ENCODE peak calls at places on chromosomes 13 and 19, in seven cellular contexts. One of them, this sample, is unnamed.
A peak's percentile ranks its signal among the peaks of the same experiment; 100 is the strongest.

GRCh38 chr19:39557791-39558622 is 18.0 kb upstream of the EID2 start:
- DNase-seq in NCI-H2227 treated with DMSO at 0.1 percent for 48 hours: no peak
- DNase-seq in naive B cell: no peak
- DNase-seq in tibial artery: no peak
- DNase-seq in stimulated activated CD4-positive, alpha-beta T cell treated with anti-CD3 and anti-CD28 coated beads, Interleukin-1b, Interleukin-23, amount 100 ng/mL, for 24 hours: no peak
- DNase-seq in EL: peak; percentile 28
- DNase-seq in AG04450: no peak
- DNase-seq in this sample: no peak

GRCh38 chr13:27960362-27961226 is 8.5 kb downstream of the CDX2 start:
- DNase-seq in NCI-H2227 treated with DMSO at 0.1 percent for 48 hours: no peak
- DNase-seq in naive B cell: no peak
- DNase-seq in tibial artery: no peak
- DNase-seq in stimulated activated CD4-positive, alpha-beta T cell treated with anti-CD3 and anti-CD28 coated beads, Interleukin-1b, Interleukin-23, amount 100 ng/mL, for 24 hours: no peak
- DNase-seq in EL: peak; percentile 27
- DNase-seq in AG04450: no peak
- DNase-seq in this sample: peak; percentile 94

GRCh38 chr13:38350114-38350617 is 515 bp downstream of the UFM1 start:
- DNase-seq in NCI-H2227 treated with DMSO at 0.1 percent for 48 hours: no peak
- DNase-seq in naive B cell: no peak
- DNase-seq in tibial artery: peak; percentile 71
- DNase-seq in stimulated activated CD4-positive, alpha-beta T cell treated with anti-CD3 and anti-CD28 coated beads, Interleukin-1b, Interleukin-23, amount 100 ng/mL, for 24 hours: peak; percentile 22
- DNase-seq in EL: peak; percentile 49
- DNase-seq in AG04450: no peak
- DNase-seq in this sample: peak; percentile 62

GRCh38 chr19:11232555-11232954 is 6.9 kb upstream of the ANGPTL8 start:
- DNase-seq in NCI-H2227 treated with DMSO at 0.1 percent for 48 hours: no peak
- DNase-seq in naive B cell: no peak
- DNase-seq in tibial artery: no peak
- DNase-seq in stimulated activated CD4-positive, alpha-beta T cell treated with anti-CD3 and anti-CD28 coated beads, Interleukin-1b, Interleukin-23, amount 100 ng/mL, for 24 hours: no peak
- DNase-seq in EL: no peak
- DNase-seq in AG04450: no peak
- DNase-seq in this sample: peak; percentile 67

GRCh38 chr19:57637379-57637778 is 4.4 kb downstream of the ZNF211 start:
- DNase-seq in NCI-H2227 treated with DMSO at 0.1 percent for 48 hours: no peak
- DNase-seq in naive B cell: no peak
- DNase-seq in tibial artery: no peak
- DNase-seq in stimulated activated CD4-positive, alpha-beta T cell treated with anti-CD3 and anti-CD28 coated beads, Interleukin-1b, Interleukin-23, amount 100 ng/mL, for 24 hours: no peak
- DNase-seq in EL: no peak
- DNase-seq in AG04450: no peak
- DNase-seq in this sample: no peak

GRCh38 chr13:73158851-73159250 is 100.0 kb downstream of the KLF5 start:
- DNase-seq in NCI-H2227 treated with DMSO at 0.1 percent for 48 hours: no peak
- DNase-seq in naive B cell: no peak
- DNase-seq in tibial artery: no peak
- DNase-seq in stimulated activated CD4-positive, alpha-beta T cell treated with anti-CD3 and anti-CD28 coated beads, Interleukin-1b, Interleukin-23, amount 100 ng/mL, for 24 hours: no peak
- DNase-seq in EL: peak; percentile 83
- DNase-seq in AG04450: peak; percentile 30
- DNase-seq in this sample: no peak

GRCh38 chr19:48897181-48897580 is 1.4 kb downstream of the TULP2 start:
- DNase-seq in NCI-H2227 treated with DMSO at 0.1 percent for 48 hours: no peak
- DNase-seq in naive B cell: no peak
- DNase-seq in tibial artery: no peak
- DNase-seq in stimulated activated CD4-positive, alpha-beta T cell treated with anti-CD3 and anti-CD28 coated beads, Interleukin-1b, Interleukin-23, amount 100 ng/mL, for 24 hours: no peak
- DNase-seq in EL: no peak
- DNase-seq in AG04450: no peak
- DNase-seq in this sample: no peak

GRCh38 chr19:40400521-40400920 is 10.5 kb upstream of the HIPK4 start:
- DNase-seq in NCI-H2227 treated with DMSO at 0.1 percent for 48 hours: no peak
- DNase-seq in naive B cell: no peak
- DNase-seq in tibial artery: no peak
- DNase-seq in stimulated activated CD4-positive, alpha-beta T cell treated with anti-CD3 and anti-CD28 coated beads, Interleukin-1b, Interleukin-23, amount 100 ng/mL, for 24 hours: no peak
- DNase-seq in EL: no peak
- DNase-seq in AG04450: no peak
- DNase-seq in this sample: peak; percentile 31

GRCh38 chr13:49567501-49567900 is 17.9 kb downstream of the RCBTB1 start:
- DNase-seq in NCI-H2227 treated with DMSO at 0.1 percent for 48 hours: no peak
- DNase-seq in naive B cell: no peak
- DNase-seq in tibial artery: no peak
- DNase-seq in stimulated activated CD4-positive, alpha-beta T cell treated with anti-CD3 and anti-CD28 coated beads, Interleukin-1b, Interleukin-23, amount 100 ng/mL, for 24 hours: no peak
- DNase-seq in EL: no peak
- DNase-seq in AG04450: no peak
- DNase-seq in this sample: no peak

GRCh38 chr13:51619614-51620013 is 35.4 kb downstream of the WDFY2 start:
- DNase-seq in NCI-H2227 treated with DMSO at 0.1 percent for 48 hours: no peak
- DNase-seq in naive B cell: no peak
- DNase-seq in tibial artery: no peak
- DNase-seq in stimulated activated CD4-positive, alpha-beta T cell treated with anti-CD3 and anti-CD28 coated beads, Interleukin-1b, Interleukin-23, amount 100 ng/mL, for 24 hours: no peak
- DNase-seq in EL: peak; percentile 66
- DNase-seq in AG04450: peak; percentile 34
- DNase-seq in this sample: no peak

GRCh38 chr13:20360835-20361412 is 128.8 kb upstream of the GJB6 start:
- DNase-seq in NCI-H2227 treated with DMSO at 0.1 percent for 48 hours: no peak
- DNase-seq in naive B cell: no peak
- DNase-seq in tibial artery: no peak
- DNase-seq in stimulated activated CD4-positive, alpha-beta T cell treated with anti-CD3 and anti-CD28 coated beads, Interleukin-1b, Interleukin-23, amount 100 ng/mL, for 24 hours: no peak
- DNase-seq in EL: peak; percentile 13
- DNase-seq in AG04450: no peak
- DNase-seq in this sample: no peak

GRCh38 chr13:112532837-112533745 is 54.9 kb downstream of the TUBGCP3 start:
- DNase-seq in NCI-H2227 treated with DMSO at 0.1 percent for 48 hours: no peak
- DNase-seq in naive B cell: no peak
- DNase-seq in tibial artery: no peak
- DNase-seq in stimulated activated CD4-positive, alpha-beta T cell treated with anti-CD3 and anti-CD28 coated beads, Interleukin-1b, Interleukin-23, amount 100 ng/mL, for 24 hours: no peak
- DNase-seq in EL: no peak
- DNase-seq in AG04450: no peak
- DNase-seq in this sample: no peak

GRCh38 chr13:44273216-44273615 is 100.4 kb upstream of the SERP2 start:
- DNase-seq in NCI-H2227 treated with DMSO at 0.1 percent for 48 hours: no peak
- DNase-seq in naive B cell: no peak
- DNase-seq in tibial artery: no peak
- DNase-seq in stimulated activated CD4-positive, alpha-beta T cell treated with anti-CD3 and anti-CD28 coated beads, Interleukin-1b, Interleukin-23, amount 100 ng/mL, for 24 hours: no peak
- DNase-seq in EL: no peak
- DNase-seq in AG04450: no peak
- DNase-seq in this sample: no peak

GRCh38 chr13:109436055-109436622 is 350.2 kb downstream of the IRS2 start:
- DNase-seq in NCI-H2227 treated with DMSO at 0.1 percent for 48 hours: no peak
- DNase-seq in naive B cell: no peak
- DNase-seq in tibial artery: no peak
- DNase-seq in stimulated activated CD4-positive, alpha-beta T cell treated with anti-CD3 and anti-CD28 coated beads, Interleukin-1b, Interleukin-23, amount 100 ng/mL, for 24 hours: no peak
- DNase-seq in EL: no peak
- DNase-seq in AG04450: no peak
- DNase-seq in this sample: no peak

GRCh38 chr13:114124921-114125320 is 7.5 kb downstream of the RASA3 start:
- DNase-seq in NCI-H2227 treated with DMSO at 0.1 percent for 48 hours: no peak
- DNase-seq in naive B cell: no peak
- DNase-seq in tibial artery: no peak
- DNase-seq in stimulated activated CD4-positive, alpha-beta T cell treated with anti-CD3 and anti-CD28 coated beads, Interleukin-1b, Interleukin-23, amount 100 ng/mL, for 24 hours: no peak
- DNase-seq in EL: peak; percentile 77
- DNase-seq in AG04450: peak; percentile 58
- DNase-seq in this sample: peak; percentile 94

GRCh38 chr13:80235131-80235530 is 105.8 kb downstream of the SPRY2 start:
- DNase-seq in NCI-H2227 treated with DMSO at 0.1 percent for 48 hours: no peak
- DNase-seq in naive B cell: no peak
- DNase-seq in tibial artery: no peak
- DNase-seq in stimulated activated CD4-positive, alpha-beta T cell treated with anti-CD3 and anti-CD28 coated beads, Interleukin-1b, Interleukin-23, amount 100 ng/mL, for 24 hours: no peak
- DNase-seq in EL: no peak
- DNase-seq in AG04450: no peak
- DNase-seq in this sample: no peak

GRCh38 chr13:109383683-109384082 is 402.7 kb downstream of the IRS2 start:
- DNase-seq in NCI-H2227 treated with DMSO at 0.1 percent for 48 hours: no peak
- DNase-seq in naive B cell: no peak
- DNase-seq in tibial artery: no peak
- DNase-seq in stimulated activated CD4-positive, alpha-beta T cell treated with anti-CD3 and anti-CD28 coated beads, Interleukin-1b, Interleukin-23, amount 100 ng/mL, for 24 hours: no peak
- DNase-seq in EL: peak; percentile 85
- DNase-seq in AG04450: peak; percentile 21
- DNase-seq in this sample: no peak

GRCh38 chr13:51729853-51730553 is 74.0 kb downstream of the DHRS12 start:
- DNase-seq in NCI-H2227 treated with DMSO at 0.1 percent for 48 hours: no peak
- DNase-seq in naive B cell: no peak
- DNase-seq in tibial artery: peak; percentile 76
- DNase-seq in stimulated activated CD4-positive, alpha-beta T cell treated with anti-CD3 and anti-CD28 coated beads, Interleukin-1b, Interleukin-23, amount 100 ng/mL, for 24 hours: no peak
- DNase-seq in EL: peak; percentile 90
- DNase-seq in AG04450: peak; percentile 44
- DNase-seq in this sample: no peak

GRCh38 chr13:101624210-101624922 is 171.9 kb downstream of the ITGBL1 start:
- DNase-seq in NCI-H2227 treated with DMSO at 0.1 percent for 48 hours: peak; percentile 57
- DNase-seq in naive B cell: peak; percentile 14
- DNase-seq in tibial artery: no peak
- DNase-seq in stimulated activated CD4-positive, alpha-beta T cell treated with anti-CD3 and anti-CD28 coated beads, Interleukin-1b, Interleukin-23, amount 100 ng/mL, for 24 hours: no peak
- DNase-seq in EL: no peak
- DNase-seq in AG04450: no peak
- DNase-seq in this sample: no peak

GRCh38 chr19:27962260-27962659 is 1250.7 kb downstream of the UQCRFS1 start:
- DNase-seq in NCI-H2227 treated with DMSO at 0.1 percent for 48 hours: no peak
- DNase-seq in naive B cell: no peak
- DNase-seq in tibial artery: no peak
- DNase-seq in stimulated activated CD4-positive, alpha-beta T cell treated with anti-CD3 and anti-CD28 coated beads, Interleukin-1b, Interleukin-23, amount 100 ng/mL, for 24 hours: no peak
- DNase-seq in EL: no peak
- DNase-seq in AG04450: no peak
- DNase-seq in this sample: no peak

GRCh38 chr13:33697936-33698335 is 120.0 kb upstream of the RFC3 start:
- DNase-seq in NCI-H2227 treated with DMSO at 0.1 percent for 48 hours: no peak
- DNase-seq in naive B cell: no peak
- DNase-seq in tibial artery: no peak
- DNase-seq in stimulated activated CD4-positive, alpha-beta T cell treated with anti-CD3 and anti-CD28 coated beads, Interleukin-1b, Interleukin-23, amount 100 ng/mL, for 24 hours: no peak
- DNase-seq in EL: peak; percentile 14
- DNase-seq in AG04450: no peak
- DNase-seq in this sample: no peak

GRCh38 chr19:14476663-14477401 is 1.7 kb upstream of the PTGER1 start:
- DNase-seq in NCI-H2227 treated with DMSO at 0.1 percent for 48 hours: no peak
- DNase-seq in naive B cell: no peak
- DNase-seq in tibial artery: peak; percentile 73
- DNase-seq in stimulated activated CD4-positive, alpha-beta T cell treated with anti-CD3 and anti-CD28 coated beads, Interleukin-1b, Interleukin-23, amount 100 ng/mL, for 24 hours: no peak
- DNase-seq in EL: peak; percentile 57
- DNase-seq in AG04450: peak; percentile 41
- DNase-seq in this sample: peak; percentile 99

GRCh38 chr19:42143341-42144234 is 11.3 kb upstream of the POU2F2 start:
- DNase-seq in NCI-H2227 treated with DMSO at 0.1 percent for 48 hours: no peak
- DNase-seq in naive B cell: no peak
- DNase-seq in tibial artery: no peak
- DNase-seq in stimulated activated CD4-positive, alpha-beta T cell treated with anti-CD3 and anti-CD28 coated beads, Interleukin-1b, Interleukin-23, amount 100 ng/mL, for 24 hours: no peak
- DNase-seq in EL: no peak
- DNase-seq in AG04450: no peak
- DNase-seq in this sample: peak; percentile 66

GRCh38 chr13:26621731-26622401 is 64.4 kb downstream of the WASF3 start:
- DNase-seq in NCI-H2227 treated with DMSO at 0.1 percent for 48 hours: no peak
- DNase-seq in naive B cell: no peak
- DNase-seq in tibial artery: no peak
- DNase-seq in stimulated activated CD4-positive, alpha-beta T cell treated with anti-CD3 and anti-CD28 coated beads, Interleukin-1b, Interleukin-23, amount 100 ng/mL, for 24 hours: no peak
- DNase-seq in EL: no peak
- DNase-seq in AG04450: no peak
- DNase-seq in this sample: no peak

GRCh38 chr19:54889566-54889965 is 15.5 kb downstream of the FCAR start:
- DNase-seq in NCI-H2227 treated with DMSO at 0.1 percent for 48 hours: no peak
- DNase-seq in naive B cell: no peak
- DNase-seq in tibial artery: no peak
- DNase-seq in stimulated activated CD4-positive, alpha-beta T cell treated with anti-CD3 and anti-CD28 coated beads, Interleukin-1b, Interleukin-23, amount 100 ng/mL, for 24 hours: no peak
- DNase-seq in EL: no peak
- DNase-seq in AG04450: no peak
- DNase-seq in this sample: peak; percentile 17

GRCh38 chr19:38219221-38219620 is 4.8 kb downstream of the DPF1 start:
- DNase-seq in NCI-H2227 treated with DMSO at 0.1 percent for 48 hours: no peak
- DNase-seq in naive B cell: no peak
- DNase-seq in tibial artery: no peak
- DNase-seq in stimulated activated CD4-positive, alpha-beta T cell treated with anti-CD3 and anti-CD28 coated beads, Interleukin-1b, Interleukin-23, amount 100 ng/mL, for 24 hours: no peak
- DNase-seq in EL: no peak
- DNase-seq in AG04450: no peak
- DNase-seq in this sample: peak; percentile 59

GRCh38 chr19:16985403-16985802 is 41.2 kb downstream of the CPAMD8 start:
- DNase-seq in NCI-H2227 treated with DMSO at 0.1 percent for 48 hours: no peak
- DNase-seq in naive B cell: no peak
- DNase-seq in tibial artery: no peak
- DNase-seq in stimulated activated CD4-positive, alpha-beta T cell treated with anti-CD3 and anti-CD28 coated beads, Interleukin-1b, Interleukin-23, amount 100 ng/mL, for 24 hours: no peak
- DNase-seq in EL: no peak
- DNase-seq in AG04450: no peak
- DNase-seq in this sample: no peak

GRCh38 chr13:77584111-77584510 is 48.6 kb downstream of the SCEL start:
- DNase-seq in NCI-H2227 treated with DMSO at 0.1 percent for 48 hours: no peak
- DNase-seq in naive B cell: no peak
- DNase-seq in tibial artery: no peak
- DNase-seq in stimulated activated CD4-positive, alpha-beta T cell treated with anti-CD3 and anti-CD28 coated beads, Interleukin-1b, Interleukin-23, amount 100 ng/mL, for 24 hours: no peak
- DNase-seq in EL: no peak
- DNase-seq in AG04450: no peak
- DNase-seq in this sample: no peak

GRCh38 chr19:5340637-5341447 is at the start of gene PTPRS:
- DNase-seq in NCI-H2227 treated with DMSO at 0.1 percent for 48 hours: peak; percentile 76
- DNase-seq in naive B cell: peak; percentile 57
- DNase-seq in tibial artery: peak; percentile 32
- DNase-seq in stimulated activated CD4-positive, alpha-beta T cell treated with anti-CD3 and anti-CD28 coated beads, Interleukin-1b, Interleukin-23, amount 100 ng/mL, for 24 hours: peak; percentile 48
- DNase-seq in EL: peak; percentile 85
- DNase-seq in AG04450: peak; percentile 24
- DNase-seq in this sample: peak; percentile 100

GRCh38 chr13:91381371-91381770 is 17.1 kb upstream of the GPC5 start:
- DNase-seq in NCI-H2227 treated with DMSO at 0.1 percent for 48 hours: no peak
- DNase-seq in naive B cell: no peak
- DNase-seq in tibial artery: no peak
- DNase-seq in stimulated activated CD4-positive, alpha-beta T cell treated with anti-CD3 and anti-CD28 coated beads, Interleukin-1b, Interleukin-23, amount 100 ng/mL, for 24 hours: no peak
- DNase-seq in EL: no peak
- DNase-seq in AG04450: no peak
- DNase-seq in this sample: no peak

GRCh38 chr13:86193281-86193680 is 394.1 kb upstream of the SLITRK6 start:
- DNase-seq in NCI-H2227 treated with DMSO at 0.1 percent for 48 hours: no peak
- DNase-seq in naive B cell: no peak
- DNase-seq in tibial artery: no peak
- DNase-seq in stimulated activated CD4-positive, alpha-beta T cell treated with anti-CD3 and anti-CD28 coated beads, Interleukin-1b, Interleukin-23, amount 100 ng/mL, for 24 hours: no peak
- DNase-seq in EL: no peak
- DNase-seq in AG04450: no peak
- DNase-seq in this sample: no peak

GRCh38 chr19:1452802-1453524 is 3.0 kb downstream of the APC2 start:
- DNase-seq in NCI-H2227 treated with DMSO at 0.1 percent for 48 hours: no peak
- DNase-seq in naive B cell: no peak
- DNase-seq in tibial artery: no peak
- DNase-seq in stimulated activated CD4-positive, alpha-beta T cell treated with anti-CD3 and anti-CD28 coated beads, Interleukin-1b, Interleukin-23, amount 100 ng/mL, for 24 hours: no peak
- DNase-seq in EL: no peak
- DNase-seq in AG04450: no peak
- DNase-seq in this sample: peak; percentile 91

GRCh38 chr13:99294198-99294597 is 13.0 kb downstream of the GPR183 start:
- DNase-seq in NCI-H2227 treated with DMSO at 0.1 percent for 48 hours: no peak
- DNase-seq in naive B cell: no peak
- DNase-seq in tibial artery: no peak
- DNase-seq in stimulated activated CD4-positive, alpha-beta T cell treated with anti-CD3 and anti-CD28 coated beads, Interleukin-1b, Interleukin-23, amount 100 ng/mL, for 24 hours: no peak
- DNase-seq in EL: no peak
- DNase-seq in AG04450: no peak
- DNase-seq in this sample: no peak

GRCh38 chr13:84273163-84273562 is 390.9 kb upstream of the SLITRK1 start:
- DNase-seq in NCI-H2227 treated with DMSO at 0.1 percent for 48 hours: peak; percentile 2
- DNase-seq in naive B cell: no peak
- DNase-seq in tibial artery: no peak
- DNase-seq in stimulated activated CD4-positive, alpha-beta T cell treated with anti-CD3 and anti-CD28 coated beads, Interleukin-1b, Interleukin-23, amount 100 ng/mL, for 24 hours: no peak
- DNase-seq in EL: no peak
- DNase-seq in AG04450: no peak
- DNase-seq in this sample: no peak

GRCh38 chr19:5231857-5232503 is 108.6 kb downstream of the PTPRS start:
- DNase-seq in NCI-H2227 treated with DMSO at 0.1 percent for 48 hours: no peak
- DNase-seq in naive B cell: no peak
- DNase-seq in tibial artery: no peak
- DNase-seq in stimulated activated CD4-positive, alpha-beta T cell treated with anti-CD3 and anti-CD28 coated beads, Interleukin-1b, Interleukin-23, amount 100 ng/mL, for 24 hours: no peak
- DNase-seq in EL: no peak
- DNase-seq in AG04450: no peak
- DNase-seq in this sample: no peak

GRCh38 chr13:79307866-79308298 is 98.2 kb downstream of the RBM26 start:
- DNase-seq in NCI-H2227 treated with DMSO at 0.1 percent for 48 hours: no peak
- DNase-seq in naive B cell: no peak
- DNase-seq in tibial artery: no peak
- DNase-seq in stimulated activated CD4-positive, alpha-beta T cell treated with anti-CD3 and anti-CD28 coated beads, Interleukin-1b, Interleukin-23, amount 100 ng/mL, for 24 hours: no peak
- DNase-seq in EL: peak; percentile 19
- DNase-seq in AG04450: peak; percentile 11
- DNase-seq in this sample: no peak

GRCh38 chr19:16898306-16899015 is 9.7 kb downstream of the F2RL3 start:
- DNase-seq in NCI-H2227 treated with DMSO at 0.1 percent for 48 hours: no peak
- DNase-seq in naive B cell: no peak
- DNase-seq in tibial artery: no peak
- DNase-seq in stimulated activated CD4-positive, alpha-beta T cell treated with anti-CD3 and anti-CD28 coated beads, Interleukin-1b, Interleukin-23, amount 100 ng/mL, for 24 hours: no peak
- DNase-seq in EL: no peak
- DNase-seq in AG04450: no peak
- DNase-seq in this sample: peak; percentile 65

GRCh38 chr19:4537953-4538600 is 1.8 kb downstream of the LRG1 start:
- DNase-seq in NCI-H2227 treated with DMSO at 0.1 percent for 48 hours: no peak
- DNase-seq in naive B cell: no peak
- DNase-seq in tibial artery: no peak
- DNase-seq in stimulated activated CD4-positive, alpha-beta T cell treated with anti-CD3 and anti-CD28 coated beads, Interleukin-1b, Interleukin-23, amount 100 ng/mL, for 24 hours: no peak
- DNase-seq in EL: no peak
- DNase-seq in AG04450: no peak
- DNase-seq in this sample: no peak

This sample was measured in osteoblast.